ENCODE peak calls at places on chromosomes 2 and 18, in five cellular contexts. F is NT2/D1, Z is right lobe of liver, N is transverse colon, V is cardiac muscle cell. J is an unnamed sample.

GRCh38 chr2:236568068-236568921 is 1.3 kb upstream of the ACKR3 start:
- DNase-seq in F (no peak), N (peak; percentile 39), Z (no peak), V (peak; percentile 82), J (peak; percentile 52)

GRCh38 chr2:190765386-190766173 is 115.0 kb upstream of the GLS start:
- DNase-seq in F (no peak), Z (no peak), N (no peak), V (no peak), J (peak; percentile 26)

GRCh38 chr2:207530160-207531023 is 630 bp downstream of the CREB1 start:
- DNase-seq in N (peak; percentile 58), V (peak; percentile 46), Z (peak; percentile 71), F (no peak), J (peak; percentile 67)

GRCh38 chr2:725464-725863 is 48.3 kb upstream of the TMEM18 start:
- DNase-seq in V (no peak), F (no peak), Z (no peak), N (no peak), J (no peak)

GRCh38 chr2:54239427-54239826 is 16.6 kb downstream of the TSPYL6 start:
- DNase-seq in F (no peak), Z (no peak), N (no peak), V (no peak), J (no peak)

GRCh38 chr2:54634564-54635511 is 88.6 kb upstream of the EML6 start:
- DNase-seq in V (no peak), N (peak; percentile 22), F (peak; percentile 76), Z (no peak), J (no peak)

GRCh38 chr2:28356095-28356911 is 36.4 kb upstream of the FOSL2 start:
- DNase-seq in F (no peak), Z (peak; percentile 91), V (peak; percentile 59), N (peak; percentile 89), J (peak; percentile 88)

GRCh38 chr2:80642465-80642864 is 337.9 kb upstream of the LRRTM1 start:
- DNase-seq in F (no peak), V (no peak), N (no peak), Z (no peak), J (no peak)

GRCh38 chr18:63823516-63824219 is 48.5 kb downstream of the SERPINB7 start:
- DNase-seq in Z (no peak), F (no peak), V (peak; percentile 42), N (peak; percentile 20), J (peak; percentile 21)

GRCh38 chr2:69890881-69891280 is 2.9 kb upstream of the SNRNP27 start:
- DNase-seq in Z (no peak), F (no peak), N (no peak), V (no peak), J (no peak)

GRCh38 chr2:31054817-31055216 is 83.4 kb downstream of the GALNT14 start:
- DNase-seq in V (no peak), F (no peak), N (no peak), Z (no peak), J (peak; percentile 81)

GRCh38 chr18:48928787-48929186 is 22.0 kb downstream of the SMAD7 start:
- DNase-seq in V (no peak), N (peak; percentile 86), Z (peak; percentile 66), F (no peak), J (peak; percentile 70)

GRCh38 chr2:29789884-29790485 is 131.4 kb downstream of the ALK start:
- DNase-seq in N (no peak), Z (no peak), F (no peak), V (no peak), J (no peak)

GRCh38 chr2:29012211-29012681 is 31.1 kb downstream of the TOGARAM2 start:
- DNase-seq in F (no peak), Z (no peak), V (peak; percentile 20), N (peak; percentile 42), J (peak; percentile 47)

GRCh38 chr2:235097196-235097895 is 145.5 kb downstream of the SH3BP4 start:
- DNase-seq in V (no peak), Z (no peak), N (no peak), F (no peak), J (no peak)

GRCh38 chr2:222433381-222434173 is 9.2 kb downstream of the SGPP2 start:
- DNase-seq in V (no peak), F (no peak), N (peak; percentile 15), Z (no peak), J (peak; percentile 70)

GRCh38 chr2:240453461-240454030 is 18.1 kb downstream of the GPC1 start:
- DNase-seq in V (peak; percentile 40), F (no peak), Z (peak; percentile 37), N (no peak), J (no peak)

GRCh38 chr2:174868916-174869315 is 104.6 kb upstream of the CHRNA1 start:
- DNase-seq in N (no peak), F (no peak), V (no peak), Z (no peak), J (peak; percentile 37)

GRCh38 chr2:9473985-9474360 is 378 bp upstream of the IAH1 start:
- DNase-seq in F (no peak), N (peak; percentile 70), V (peak; percentile 15), Z (peak; percentile 66), J (peak; percentile 58)

GRCh38 chr2:64453710-64454315 is at the start of gene LGALSL:
- DNase-seq in V (peak; percentile 86), Z (peak; percentile 85), N (peak; percentile 93), F (peak; percentile 64), J (peak; percentile 87)

GRCh38 chr18:22488554-22488953 is 70.8 kb upstream of the CTAGE1 start:
- DNase-seq in V (no peak), F (no peak), Z (peak; percentile 79), N (no peak), J (no peak)

GRCh38 chr2:130353291-130354134 is 2.3 kb upstream of the PTPN18 start:
- DNase-seq in F (no peak), N (no peak), V (no peak), Z (no peak), J (no peak)

GRCh38 chr2:28527196-28527595 is 31.3 kb downstream of the PLB1 start:
- DNase-seq in N (no peak), V (peak; percentile 27), F (no peak), Z (no peak), J (no peak)

GRCh38 chr2:67451086-67451832 is 54.1 kb downstream of the ETAA1 start:
- DNase-seq in F (no peak), V (no peak), Z (no peak), N (no peak), J (no peak)

GRCh38 chr2:130241041-130241707 is 42.9 kb upstream of the TUBA3E start:
- DNase-seq in Z (no peak), N (peak; percentile 84), F (no peak), V (no peak), J (peak; percentile 90)

GRCh38 chr2:232457121-232458011 is 1.4 kb downstream of the ALPI start:
- DNase-seq in N (no peak), Z (no peak), V (no peak), F (no peak), J (no peak)

GRCh38 chr2:232458051-232458660 is 2.2 kb downstream of the ALPI start:
- DNase-seq in F (no peak), N (no peak), Z (peak; percentile 45), V (no peak), J (no peak)

GRCh38 chr2:232458661-232459418 is 2.9 kb downstream of the ALPI start:
- DNase-seq in Z (peak; percentile 44), V (no peak), N (no peak), F (no peak), J (peak; percentile 51)

GRCh38 chr2:232460171-232460570 is 4.2 kb downstream of the ALPI start:
- DNase-seq in Z (no peak), N (no peak), V (no peak), F (no peak), J (no peak)

GRCh38 chr2:232459419-232460035 is 3.6 kb downstream of the ALPI start:
- DNase-seq in F (no peak), N (no peak), Z (no peak), V (no peak), J (no peak)
- H3K27me3 ChIP-seq in F (no peaks in the 10 kb centered on the region), N (peaks cover 18% of the 10 kb centered on the region), Z (no peaks in the 10 kb centered on the region), V (peaks cover 36% of the 10 kb centered on the region), J (no peaks in the 10 kb centered on the region)

GRCh38 chr18:68402784-68403183 is 312.1 kb downstream of the TMX3 start:
- DNase-seq in F (no peak), V (no peak), N (no peak), Z (no peak), J (no peak)

GRCh38 chr18:68400889-68401288 is 314.0 kb downstream of the TMX3 start:
- DNase-seq in N (no peak), Z (no peak), V (no peak), F (no peak), J (no peak)

GRCh38 chr18:68409585-68409984 is 305.3 kb downstream of the TMX3 start:
- DNase-seq in V (no peak), F (no peak), Z (no peak), N (no peak), J (no peak)

DNA sequence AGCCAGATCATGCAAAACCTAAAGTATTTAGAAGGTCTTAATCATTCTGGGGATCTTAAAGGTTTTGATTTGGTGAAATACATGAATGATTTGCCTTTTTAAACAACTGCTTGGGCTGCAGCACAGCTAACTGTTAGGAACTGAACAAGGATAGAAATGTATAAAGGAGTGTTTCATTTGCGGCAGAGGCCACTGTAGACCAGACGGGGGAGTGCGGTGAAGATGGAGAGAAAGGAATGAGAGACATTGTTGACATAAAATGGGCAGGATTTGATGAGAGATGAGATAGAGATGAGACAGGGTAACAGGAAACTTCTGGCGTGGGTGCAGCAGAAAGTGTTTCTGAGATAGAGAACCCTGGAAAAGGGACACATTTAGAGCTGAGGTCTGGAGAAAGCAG is 308.1 kb downstream of the TMX3 start:
- DNase-seq in V (no peak), Z (no peak), N (no peak), F (no peak), J (no peak)
- H3K4me1 ChIP-seq in V (no peaks in the 10 kb centered on the region), Z (no peaks in the 10 kb centered on the region), N (no peaks in the 10 kb centered on the region), F (no peaks in the 10 kb centered on the region), J (no peaks in the 10 kb centered on the region)

DNA sequence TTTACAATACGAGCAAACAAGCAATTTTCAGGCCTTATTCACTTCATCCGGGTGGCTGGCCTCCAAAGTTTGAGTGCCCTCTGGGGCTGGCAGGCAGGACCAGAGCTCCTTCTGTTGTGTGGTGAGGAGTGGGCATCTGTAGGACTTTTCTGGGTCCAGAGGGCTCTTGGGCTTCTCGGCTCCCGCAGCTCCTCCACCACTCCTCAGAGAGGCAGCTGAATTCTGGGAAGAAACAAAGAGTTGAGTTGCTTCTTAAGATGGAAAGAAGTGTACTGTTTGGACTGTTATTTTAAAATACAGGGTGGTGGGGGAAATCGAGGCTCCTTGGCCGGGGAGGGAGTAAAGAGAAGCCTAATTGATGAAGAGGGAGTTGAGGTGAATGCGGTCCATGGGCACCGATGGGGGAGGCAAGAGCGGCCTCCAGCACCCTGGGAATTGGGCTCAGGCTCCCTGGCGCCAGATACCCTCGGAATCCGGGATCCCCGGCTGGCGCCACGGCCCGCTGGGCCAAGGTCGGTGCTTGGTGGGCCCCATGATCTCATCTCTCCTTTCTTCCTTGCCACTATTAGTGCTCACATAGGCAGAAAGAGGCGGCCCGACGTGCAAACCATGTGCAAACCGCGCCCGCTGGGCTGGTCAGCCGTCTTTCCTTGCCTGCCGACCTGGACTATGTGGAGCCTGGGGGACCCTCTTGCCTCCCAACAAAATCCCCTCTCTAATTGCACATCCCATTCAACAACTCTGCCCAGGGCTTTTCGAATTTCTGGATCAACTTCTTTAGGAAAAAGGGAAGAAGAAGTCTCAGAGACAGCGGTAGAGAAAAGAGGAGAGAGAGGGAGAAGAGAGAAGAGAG is 664 bp upstream of the SIX3 start:
- DNase-seq in V (no peak), N (no peak), F (no peak), Z (no peak), J (no peak)
- H3K27me3 ChIP-seq in V (peaks cover 100% of the 10 kb centered on the region), N (peaks cover 100% of the 10 kb centered on the region), F (peaks cover 95% of the 10 kb centered on the region), Z (peaks cover 5% of the 10 kb centered on the region), J (peaks cover 29% of the 10 kb centered on the region)

DNA sequence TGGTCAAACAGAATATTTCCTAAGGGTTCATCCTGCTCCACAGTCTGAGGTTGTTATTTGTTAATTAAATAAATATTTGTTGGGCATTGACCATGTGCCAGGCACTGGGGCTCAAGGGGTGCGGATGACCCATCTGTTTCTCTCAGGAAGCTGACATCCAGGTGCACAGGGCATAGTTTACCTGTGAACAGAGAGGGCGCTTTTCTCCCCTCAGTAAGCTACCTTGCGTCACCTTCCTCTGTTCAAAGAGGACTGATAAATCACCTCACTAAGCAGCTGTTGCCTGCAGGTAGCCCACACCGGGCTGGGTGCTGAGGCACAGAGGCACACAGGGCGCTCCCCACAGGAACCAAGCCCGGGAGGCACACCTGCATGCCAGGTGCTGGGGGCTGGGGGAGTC is 41.6 kb downstream of the SH3RF3 start:
- DNase-seq in N (no peak), V (no peak), Z (no peak), F (no peak), J (peak; percentile 24)
- H3K4me1 ChIP-seq in N (peaks cover 10% of the 10 kb centered on the region), V (peaks cover 5% of the 10 kb centered on the region), Z (no peaks in the 10 kb centered on the region), F (peaks cover 17% of the 10 kb centered on the region), J (no peaks in the 10 kb centered on the region)